ENCODE peak calls at places on chromosomes 6 and 20, in eight cellular contexts. J, I, K, A, Y, U, P and C are unnamed samples.

GRCh38 chr20:20317195-20318113 is 50.5 kb upstream of the INSM1 start:
- DNase-seq in Y (no peak), J (no peak), U (no peak), P (no peak), K (no peak), A (no peak), I (no peak), C (no peak)

GRCh38 chr20:37328149-37328945 is 17.6 kb upstream of the SRC start:
- DNase-seq in I (no peak), P (no peak), U (no peak), A (no peak), J (no peak), Y (no peak), K (peak), C (no peak)

GRCh38 chr6:42727084-42727601 is 4.7 kb upstream of the PRPH2 start:
- DNase-seq in I (no peak), U (peak), K (peak), Y (no peak), J (peak), A (no peak), P (no peak), C (peak)

GRCh38 chr20:2093200-2093781 is 8.3 kb upstream of the STK35 start:
- DNase-seq in P (no peak), Y (peak), I (peak), U (no peak), J (no peak), K (no peak), A (no peak), C (no peak)

GRCh38 chr6:24981385-24981758 is 45.6 kb upstream of the RIPOR2 start:
- DNase-seq in J (no peak), Y (no peak), I (no peak), P (no peak), U (no peak), K (no peak), A (no peak), C (no peak)

GRCh38 chr6:12013368-12013617 is 1.2 kb downstream of the HIVEP1 start:
- DNase-seq in Y (no peak), A (no peak), J (no peak), K (no peak), I (peak), P (no peak), U (no peak), C (no peak)

GRCh38 chr6:36358235-36358915 is 21.7 kb upstream of the BNIP5 start:
- DNase-seq in Y (peak), A (no peak), I (no peak), K (peak), J (no peak), P (peak), U (no peak), C (peak)

GRCh38 chr20:18466574-18466893 is 296 bp downstream of the DZANK1 start:
- DNase-seq in I (no peak), K (no peak), U (no peak), Y (no peak), A (no peak), J (no peak), P (peak), C (no peak)

GRCh38 chr6:161001421-161001820 is 9.9 kb downstream of the MAP3K4 start:
- DNase-seq in P (no peak), A (no peak), U (no peak), J (no peak), K (no peak), Y (no peak), I (peak), C (no peak)